ENCODE peak calls at places on chromosome 9, in eight cellular contexts. H is uterus, P is dorsolateral prefrontal cortex, Y is brain microvascular endothelial cell, Q is kidney epithelial cell, S is lower lobe of right lung, D is GM23338, O is adrenal gland. L is an unnamed sample.

GRCh38 chr9:20048985-20049384 is 260.1 kb upstream of the SLC24A2 start:
- DNase-seq in O (no peak), H (no peak), D (no peak), P (no peak), Q (no peak), Y (no peak), S (no peak), L (no peak)

GRCh38 chr9:7811679-7812078 is 12.1 kb upstream of the DMAC1 start:
- DNase-seq in S (no peak), Q (no peak), D (no peak), Y (no peak), P (no peak), O (no peak), H (no peak), L (no peak)

GRCh38 chr9:114588150-114588663 is 638 bp downstream of the ATP6V1G1 start:
- DNase-seq in Q (no peak), O (peak), H (no peak), Y (no peak), S (no peak), D (no peak), P (no peak), L (no peak)

GRCh38 chr9:111352545-111352944 is 22.5 kb upstream of the OR2K2 start:
- DNase-seq in Y (no peak), Q (no peak), H (no peak), P (no peak), S (no peak), D (no peak), O (no peak), L (no peak)

GRCh38 chr9:103245369-103245768 is 250.2 kb downstream of the CYLC2 start:
- DNase-seq in O (no peak), S (no peak), P (no peak), Q (no peak), D (no peak), H (no peak), Y (peak), L (no peak)

GRCh38 chr9:71769175-71770165 is 1.2 kb upstream of the CEMIP2 start:
- DNase-seq in D (peak), O (peak), S (peak), Y (no peak), H (peak), Q (no peak), P (peak), L (no peak)

GRCh38 chr9:92563701-92564100 is 27.9 kb upstream of the ECM2 start:
- DNase-seq in D (no peak), Q (no peak), H (no peak), Y (no peak), P (no peak), S (no peak), O (no peak), L (no peak)

GRCh38 chr9:38417003-38417965 is 7.0 kb downstream of the IGFBPL1 start:
- DNase-seq in P (no peak), O (no peak), D (peak), Q (no peak), Y (no peak), S (no peak), H (no peak), L (no peak)

GRCh38 chr9:89759563-89759962 is 154.8 kb downstream of the GADD45G start:
- DNase-seq in P (no peak), Y (no peak), O (no peak), D (no peak), Q (no peak), S (no peak), H (no peak), L (no peak)

GRCh38 chr9:103617046-103617445 is 477.1 kb upstream of the SMC2 start:
- DNase-seq in H (no peak), P (no peak), D (no peak), S (no peak), Y (no peak), O (no peak), Q (no peak), L (no peak)

GRCh38 chr9:132878695-132879064 is at the start of gene SPACA9:
- DNase-seq in Y (peak), H (peak), D (peak), O (peak), Q (no peak), S (peak), P (peak), L (no peak)

GRCh38 chr9:110526426-110526825 is 53.1 kb downstream of the SVEP1 start:
- DNase-seq in S (no peak), O (no peak), H (no peak), Y (no peak), P (no peak), D (no peak), Q (no peak), L (peak)

DNA sequence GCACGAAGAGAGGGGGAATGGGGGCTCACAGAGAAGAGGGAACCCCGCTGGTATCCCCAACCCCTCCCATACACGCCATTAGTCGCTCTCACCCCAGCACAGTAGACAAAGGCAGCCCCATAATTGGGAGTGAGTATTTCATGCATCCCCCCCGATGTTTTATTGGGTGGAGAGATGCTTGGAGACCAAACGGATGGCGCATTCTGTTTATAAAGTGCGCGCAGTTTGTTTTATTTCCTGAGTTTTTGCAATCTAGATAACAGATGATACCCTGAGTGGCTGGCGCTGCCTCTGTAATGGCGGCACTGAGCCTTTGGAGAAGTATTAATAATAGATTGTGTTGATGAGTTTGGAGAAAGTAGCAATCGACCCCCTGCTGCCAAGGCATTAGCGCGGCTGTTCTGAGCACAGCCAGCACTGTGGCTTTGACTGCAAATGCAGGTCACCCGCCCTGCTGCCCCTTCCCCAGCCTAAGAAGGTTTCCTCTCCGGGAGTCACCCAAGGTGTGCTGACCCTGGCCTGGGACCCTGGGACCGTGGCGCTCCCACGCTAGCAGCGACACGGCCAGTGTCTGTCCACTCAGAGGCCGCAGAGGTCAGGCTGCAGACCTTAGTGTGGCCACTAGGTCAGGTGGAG is 74.3 kb downstream of the LMX1B start:
- DNase-seq in H (no peak), Y (no peak), Q (no peak), D (no peak), P (no peak), S (no peak), O (no peak), L (no peak)
- TF ChIP-seq CTCF in H (no peak), Y (no peak), Q (no peak), D (no peak), P (no peak), S (no peak), O (no peak), L (no peak)

GRCh38 chr9:97694768-97695167 is 2.4 kb downstream of the XPA start:
- DNase-seq in P (no peak), Q (no peak), H (no peak), D (no peak), S (no peak), O (no peak), Y (no peak), L (no peak)

GRCh38 chr9:97696025-97696822 is 916 bp downstream of the XPA start:
- DNase-seq in Y (no peak), O (no peak), P (no peak), D (no peak), Q (no peak), H (no peak), S (no peak), L (no peak)

GRCh38 chr9:97696823-97697601 is at the start of gene XPA:
- DNase-seq in O (peak), Y (peak), D (peak), Q (peak), P (peak), S (peak), H (peak), L (peak)

GRCh38 chr9:97697837-97698236 is 697 bp upstream of the XPA start:
- DNase-seq in S (no peak), O (no peak), Y (no peak), Q (no peak), D (no peak), H (no peak), P (no peak), L (no peak)

GRCh38 chr9:97695390-97695789 is 1.8 kb downstream of the XPA start:
- DNase-seq in O (no peak), S (no peak), H (no peak), Q (no peak), P (no peak), Y (no peak), D (no peak), L (no peak)
- H3K4me3 ChIP-seq in O (no peak), S (peak), H (peak), Q (no peak), P (peak), Y (no peak), D (no peak), L (peak)

DNA sequence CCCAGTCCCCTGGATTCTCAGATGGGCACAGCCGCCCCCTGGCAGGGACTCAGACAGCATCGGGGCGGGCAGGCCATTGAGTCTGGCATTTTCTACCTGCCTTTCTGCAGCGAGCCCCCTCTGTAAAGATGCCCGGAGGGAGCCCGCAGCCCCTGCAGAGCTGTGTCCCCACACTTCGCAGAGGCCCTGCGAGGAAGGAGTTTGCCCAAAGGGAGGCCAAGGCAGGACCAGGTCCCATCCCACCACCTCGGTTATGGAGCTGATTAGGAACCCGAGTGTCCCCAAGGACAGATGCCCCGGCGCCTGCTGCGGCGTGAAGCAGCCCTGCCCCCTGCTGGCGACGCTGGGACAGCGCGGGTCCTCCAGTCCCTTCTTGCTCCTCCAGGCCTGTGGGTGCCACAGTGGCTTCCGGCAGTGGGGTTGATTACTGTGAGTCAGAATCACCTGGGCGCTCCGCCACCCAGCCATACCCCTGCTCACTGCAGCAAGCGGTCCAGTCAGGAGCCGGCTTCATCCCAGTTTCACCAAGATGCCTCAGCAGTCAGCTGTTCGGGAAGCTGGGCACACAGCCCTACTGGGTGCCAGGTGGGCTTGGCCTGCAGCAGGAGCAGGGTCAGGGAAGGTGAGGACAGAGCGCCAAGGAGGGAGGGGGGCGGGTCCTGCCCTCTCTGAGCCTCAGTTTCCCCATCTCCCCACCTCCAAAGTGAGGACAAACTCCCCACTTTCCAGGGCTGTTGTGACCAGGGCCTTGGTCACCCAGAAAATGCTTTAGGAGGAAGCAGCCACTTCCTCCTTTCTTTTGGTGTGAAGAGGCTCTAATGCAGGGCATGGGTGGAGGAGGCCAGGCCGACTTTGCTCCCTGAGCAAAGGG is 117.1 kb downstream of the RXRA start:
- DNase-seq in S (peak), O (peak), P (peak), H (peak), Y (peak), Q (peak), D (peak), L (peak)
- TF ChIP-seq CTCF in S (peak), O (peak), P (peak), H (peak), Y (peak), Q (peak), D (peak), L (peak)

DNA sequence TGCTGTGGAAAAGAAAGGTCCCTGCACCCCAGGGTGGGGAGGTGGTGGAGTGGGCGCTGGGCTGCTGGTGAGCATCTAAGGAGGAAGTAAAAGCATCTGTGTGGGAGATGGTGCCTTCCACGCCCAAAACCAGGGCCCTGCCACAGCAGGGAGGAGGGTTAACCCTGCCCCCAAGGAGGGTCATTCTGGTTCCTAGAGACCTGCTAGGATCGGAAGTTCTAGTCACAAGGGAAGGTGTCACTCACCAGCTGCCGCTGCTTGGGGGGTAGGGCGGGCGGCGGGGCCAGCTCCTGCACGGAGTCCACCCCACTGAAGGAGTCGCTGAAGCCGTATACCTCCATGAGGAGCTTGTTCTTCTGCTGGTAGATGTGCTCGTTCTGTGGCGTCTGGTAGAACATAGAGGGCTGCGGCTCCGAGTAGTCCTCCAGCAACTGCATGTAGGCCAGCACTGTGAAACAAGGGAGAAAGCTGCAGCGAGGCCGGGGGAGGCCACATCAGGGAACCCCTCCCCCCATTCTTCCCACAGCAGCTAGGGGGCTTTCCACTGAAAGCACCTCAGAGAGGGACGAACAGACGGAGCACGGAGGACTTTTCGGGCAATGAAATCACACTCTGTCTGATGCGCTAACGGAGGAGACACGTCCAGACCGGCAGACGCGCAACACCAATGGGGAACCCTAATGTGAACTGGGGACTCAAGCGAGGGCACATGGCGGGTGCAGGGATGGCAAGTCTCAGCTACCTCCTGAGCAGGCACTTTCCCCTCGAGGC is 76.4 kb downstream of the PRRT1B start:
- DNase-seq in P (no peak), Y (no peak), S (peak), O (no peak), H (no peak), D (no peak), Q (no peak), L (no peak)
- H3K4me3 ChIP-seq in P (no peak), Y (no peak), S (no peak), O (no peak), H (no peak), D (no peak), Q (no peak), L (no peak)

DNA sequence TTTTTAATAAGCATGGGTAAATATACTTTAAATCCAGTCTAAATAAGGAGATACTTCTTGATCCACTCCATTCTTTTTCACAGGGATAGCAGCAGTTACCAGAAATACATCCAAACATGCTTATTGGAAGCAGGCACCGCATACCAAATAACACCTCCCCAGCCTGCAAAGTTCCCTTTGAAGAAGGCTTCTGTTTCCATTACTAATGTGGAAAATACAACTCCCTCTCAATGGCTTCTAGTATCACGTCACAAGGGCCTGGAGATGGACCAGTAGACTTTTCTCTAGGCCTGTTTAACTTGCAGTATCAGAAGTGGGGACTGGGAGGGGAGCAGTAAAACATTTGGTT is 20.8 kb downstream of the TMEM245 start:
- DNase-seq in S (no peak), H (no peak), O (peak), P (no peak), Y (no peak), Q (no peak), D (no peak), L (no peak)
- TF ChIP-seq CTCF in S (no peak), H (no peak), O (no peak), P (no peak), Y (no peak), Q (no peak), D (no peak), L (no peak)

L was measured in HFF-Myc.